ENCODE peak calls at places on chromosomes 7 and 10, in eight cellular contexts. R is fibroblast of lung, N is glutamatergic neuron, F is OCI-LY7, J is cardiac muscle cell, D is Peyer's patch, X is nephron progenitor cell, O is omental fat pad. S is an unnamed sample.

GRCh38 chr10:17387861-17388503 is 66.4 kb downstream of the ST8SIA6 start:
- DNase-seq in R (no peak), N (no peak), F (no peak), J (no peak), D (no peak), X (no peak), O (no peak), S (no peak)

GRCh38 chr7:82335927-82336326 is 107.7 kb downstream of the CACNA2D1 start:
- DNase-seq in R (peak), N (peak), F (no peak), J (peak), D (no peak), X (no peak), O (no peak), S (no peak)

GRCh38 chr10:122034149-122034756 is 45.3 kb downstream of the TACC2 start:
- DNase-seq in R (peak), N (no peak), F (no peak), J (peak), D (no peak), X (no peak), O (no peak), S (no peak)

GRCh38 chr10:122342293-122343134 is 32.0 kb upstream of the PLEKHA1 start:
- DNase-seq in R (peak), N (peak), F (peak), J (peak), D (peak), X (peak), O (no peak), S (no peak)

GRCh38 chr7:24741691-24742639 is 15.3 kb downstream of the GSDME start:
- DNase-seq in R (peak), N (no peak), F (no peak), J (peak), D (peak), X (no peak), O (no peak), S (no peak)

GRCh38 chr10:50511512-50512213 is 112.1 kb downstream of the SGMS1 start:
- DNase-seq in R (peak), N (no peak), F (no peak), J (peak), D (no peak), X (no peak), O (no peak), S (no peak)

GRCh38 chr10:31669367-31669766 is 259.3 kb downstream of the ARHGAP12 start:
- DNase-seq in R (no peak), N (no peak), F (no peak), J (no peak), D (no peak), X (no peak), O (no peak), S (no peak)

GRCh38 chr10:43230909-43231522 is 35.8 kb downstream of the RASGEF1A start:
- DNase-seq in R (no peak), N (peak), F (peak), J (no peak), D (peak), X (peak), O (peak), S (peak)

GRCh38 chr10:69896601-69897000 is 94.9 kb downstream of the COL13A1 start:
- DNase-seq in R (no peak), N (peak), F (no peak), J (no peak), D (no peak), X (no peak), O (no peak), S (no peak)

GRCh38 chr7:20407585-20408466 is 77.1 kb downstream of the ITGB8 start:
- DNase-seq in R (peak), N (no peak), F (no peak), J (peak), D (no peak), X (no peak), O (peak), S (no peak)

GRCh38 chr7:38541440-38541839 is 89.7 kb downstream of the AMPH start:
- DNase-seq in R (no peak), N (no peak), F (no peak), J (no peak), D (no peak), X (no peak), O (no peak), S (no peak)

GRCh38 chr7:4682621-4683042 is 537 bp downstream of the FOXK1 start:
- DNase-seq in R (peak), N (peak), F (peak), J (peak), D (peak), X (peak), O (no peak), S (peak)
- TF ChIP-seq CTCF in R (no peak), N (no peak), F (no peak), J (peak), D (no peak), X (no peak), O (no peak), S (no peak)

GRCh38 chr7:149028346-149029109 is at the start of gene PDIA4:
- DNase-seq in R (peak), N (peak), F (peak), J (peak), D (peak), X (peak), O (peak), S (peak)
- TF ChIP-seq CTCF in R (no peak), N (peak), F (no peak), J (peak), D (no peak), X (no peak), O (no peak), S (no peak)

DNA sequence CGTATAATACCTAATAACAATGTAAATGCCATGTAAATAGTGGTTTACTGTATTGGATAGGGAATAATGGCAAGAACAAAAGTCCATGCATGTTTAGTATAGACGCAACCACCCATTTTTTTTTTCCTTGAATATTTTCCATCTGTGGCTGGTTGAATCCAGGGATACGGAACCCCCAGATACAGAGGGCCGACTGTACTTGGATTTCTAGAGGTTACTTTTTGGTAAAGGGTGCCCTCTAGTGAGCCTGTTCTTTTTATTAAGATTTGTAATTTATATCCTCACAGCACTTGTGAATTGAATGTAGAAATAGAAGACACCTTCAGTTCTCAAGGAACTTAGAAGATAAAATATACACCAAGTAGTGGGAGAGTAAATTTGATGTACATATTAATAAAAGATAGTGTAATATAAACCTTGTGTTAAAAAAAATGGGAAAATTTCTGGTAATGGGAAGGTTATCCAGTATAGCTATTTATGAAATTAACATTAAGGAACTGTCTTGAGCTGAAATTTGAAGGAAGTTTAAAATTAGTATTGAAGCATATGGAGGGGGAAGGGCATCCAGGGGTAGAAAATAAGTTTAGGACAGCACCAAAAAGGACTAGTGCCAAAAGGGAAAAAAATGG is 32.0 kb downstream of the EXOC6 start:
- DNase-seq in R (peak), N (no peak), F (peak), J (peak), D (no peak), X (no peak), O (no peak), S (no peak)
- TF ChIP-seq CTCF in R (peak), N (peak), F (peak), J (peak), D (peak), X (peak), O (no peak), S (no peak)

DNA sequence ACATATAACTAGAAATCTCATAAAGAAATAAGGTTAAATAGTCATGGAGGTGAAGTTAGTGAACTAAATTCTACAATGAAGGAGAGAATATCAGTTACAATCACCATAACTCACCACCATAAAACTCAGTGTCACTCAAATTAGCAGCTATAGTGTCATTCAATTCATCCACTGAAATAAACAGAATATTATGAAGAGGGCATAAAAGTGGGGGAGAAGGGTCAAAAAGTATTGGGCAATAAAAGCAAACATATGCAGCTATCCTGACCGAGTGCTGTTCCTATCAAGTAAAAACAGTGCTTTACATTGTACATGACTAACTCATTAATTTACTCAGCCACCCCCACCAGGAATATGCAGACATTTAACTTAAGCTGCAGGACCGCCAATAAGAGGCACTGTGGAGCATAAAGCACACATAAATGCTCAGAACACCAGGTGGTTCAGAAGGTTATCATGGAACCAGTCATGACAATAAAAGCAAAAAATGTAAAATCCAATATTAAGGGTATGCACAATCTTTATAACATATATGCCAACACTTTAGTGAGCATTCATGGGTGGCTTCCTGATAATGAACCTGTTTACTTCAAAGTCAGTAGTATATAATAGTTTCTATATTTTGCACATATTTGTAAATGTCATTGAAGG is 95.5 kb upstream of the LAMB4 start:
- DNase-seq in R (no peak), N (no peak), F (no peak), J (no peak), D (no peak), X (no peak), O (no peak), S (no peak)
- TF ChIP-seq CTCF in R (no peak), N (no peak), F (peak), J (no peak), D (no peak), X (no peak), O (no peak), S (no peak)